ENCODE peak calls at places on chromosome 12, in six cellular contexts. One of them, this sample, is unnamed.
A peak's percentile ranks its signal among the peaks of the same experiment; 100 is the strongest.

GRCh38 chr12:50734409-50735263 is 29.3 kb upstream of the ATF1 start:
- DNase-seq in fibroblast of pulmonary artery: peak; percentile 61
- DNase-seq in fibroblast of mammary gland: peak; percentile 42
- DNase-seq in pancreas: no peak
- DNase-seq in GM12865: peak; percentile 43
- DNase-seq in A549: peak; percentile 52
- DNase-seq in this sample: peak; percentile 22

GRCh38 chr12:76685246-76685678 is 78.7 kb upstream of the ZDHHC17 start:
- DNase-seq in GM12865: no peak
- DNase-seq in pancreas: no peak
- DNase-seq in A549: peak; percentile 18
- DNase-seq in fibroblast of mammary gland: no peak
- DNase-seq in fibroblast of pulmonary artery: peak; percentile 61
- DNase-seq in this sample: peak; percentile 48

GRCh38 chr12:31362115-31362758 is 36.3 kb upstream of the SINHCAF start:
- DNase-seq in fibroblast of mammary gland: no peak
- DNase-seq in A549: no peak
- DNase-seq in pancreas: no peak
- DNase-seq in fibroblast of pulmonary artery: no peak
- DNase-seq in GM12865: peak; percentile 13
- DNase-seq in this sample: no peak

GRCh38 chr12:26651566-26652188 is 181.3 kb downstream of the ITPR2 start:
- DNase-seq in A549: peak; percentile 69
- DNase-seq in fibroblast of pulmonary artery: peak; percentile 84
- DNase-seq in pancreas: peak; percentile 51
- DNase-seq in GM12865: peak; percentile 62
- DNase-seq in fibroblast of mammary gland: peak; percentile 76
- DNase-seq in this sample: peak; percentile 78

GRCh38 chr12:9049520-9050133 is 60.3 kb downstream of the KLRG1 start:
- DNase-seq in A549: peak; percentile 57
- DNase-seq in pancreas: no peak
- DNase-seq in fibroblast of mammary gland: peak; percentile 64
- DNase-seq in fibroblast of pulmonary artery: peak; percentile 71
- DNase-seq in GM12865: peak; percentile 59
- DNase-seq in this sample: peak; percentile 49

GRCh38 chr12:101204598-101205304 is 5.3 kb downstream of the SLC5A8 start:
- DNase-seq in fibroblast of pulmonary artery: no peak
- DNase-seq in fibroblast of mammary gland: no peak
- DNase-seq in GM12865: peak; percentile 2
- DNase-seq in A549: no peak
- DNase-seq in pancreas: no peak
- DNase-seq in this sample: no peak

GRCh38 chr12:89883630-89884364 is 175.2 kb upstream of the ATP2B1 start:
- DNase-seq in A549: no peak
- DNase-seq in fibroblast of pulmonary artery: peak; percentile 70
- DNase-seq in fibroblast of mammary gland: peak; percentile 44
- DNase-seq in GM12865: no peak
- DNase-seq in pancreas: no peak
- DNase-seq in this sample: peak; percentile 41

GRCh38 chr12:45612044-45612794 is 117.3 kb upstream of the ARID2 start:
- DNase-seq in A549: no peak
- DNase-seq in GM12865: no peak
- DNase-seq in fibroblast of pulmonary artery: peak; percentile 63
- DNase-seq in fibroblast of mammary gland: peak; percentile 31
- DNase-seq in pancreas: no peak
- DNase-seq in this sample: peak; percentile 3

GRCh38 chr12:80513211-80513610 is 69.2 kb downstream of the PTPRQ start:
- DNase-seq in A549: no peak
- DNase-seq in fibroblast of mammary gland: no peak
- DNase-seq in GM12865: no peak
- DNase-seq in pancreas: peak; percentile 5
- DNase-seq in fibroblast of pulmonary artery: no peak
- DNase-seq in this sample: no peak

GRCh38 chr12:89350661-89351488 is 1.4 kb downstream of the DUSP6 start:
- DNase-seq in fibroblast of mammary gland: peak; percentile 35
- DNase-seq in pancreas: no peak
- DNase-seq in fibroblast of pulmonary artery: peak; percentile 59
- DNase-seq in GM12865: peak; percentile 53
- DNase-seq in A549: no peak
- DNase-seq in this sample: peak; percentile 19

GRCh38 chr12:1836854-1837411 is 16.6 kb downstream of the LRTM2 start:
- DNase-seq in A549: no peak
- DNase-seq in pancreas: no peak
- DNase-seq in fibroblast of mammary gland: no peak
- DNase-seq in fibroblast of pulmonary artery: no peak
- DNase-seq in GM12865: no peak
- DNase-seq in this sample: no peak

GRCh38 chr12:14954269-14954668 is 7.1 kb downstream of the ARHGDIB start:
- DNase-seq in GM12865: no peak
- DNase-seq in pancreas: no peak
- DNase-seq in fibroblast of mammary gland: no peak
- DNase-seq in A549: no peak
- DNase-seq in fibroblast of pulmonary artery: no peak
- DNase-seq in this sample: no peak

DNA sequence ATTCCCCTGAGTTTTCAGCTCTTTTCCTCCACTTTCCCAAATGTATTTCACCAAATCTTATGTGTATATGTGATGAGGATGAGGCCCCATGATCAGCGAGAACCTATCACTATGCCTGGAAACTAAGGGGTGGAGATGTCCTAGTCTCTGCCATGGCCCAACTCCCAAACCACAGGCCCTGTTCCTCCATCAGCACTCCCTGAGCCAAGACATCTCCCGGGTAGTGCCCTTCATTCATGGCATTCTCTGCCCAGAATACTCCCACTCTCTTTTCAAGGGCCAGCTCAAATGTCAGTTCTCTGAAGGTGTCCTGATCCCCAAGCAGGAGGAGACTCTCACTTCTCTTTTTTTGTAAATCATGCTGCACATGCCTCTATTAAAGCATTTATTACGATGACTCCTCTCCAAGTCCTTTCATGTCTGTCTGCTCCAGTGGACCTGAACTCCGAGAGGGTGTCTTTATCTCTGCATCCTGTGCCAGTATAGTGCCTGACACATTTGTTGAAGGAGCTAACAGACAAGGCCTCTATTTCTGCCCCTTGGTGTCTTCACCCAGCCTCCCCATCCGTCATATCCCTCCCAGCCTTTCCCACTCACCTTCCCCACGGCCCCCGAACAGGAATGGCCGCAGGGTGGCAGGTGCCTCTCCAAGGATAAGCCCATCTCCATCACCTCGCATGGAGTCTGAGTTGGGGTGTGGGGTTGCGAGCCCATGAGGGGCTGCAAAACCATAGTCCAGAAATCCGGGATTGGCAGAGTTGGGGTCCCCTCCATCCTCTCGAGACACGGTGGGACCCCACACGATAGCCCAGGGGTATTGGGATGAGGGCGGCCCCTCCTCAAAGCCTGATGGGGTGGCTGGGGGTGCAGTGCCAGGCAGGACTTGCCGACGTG is 3.7 kb downstream of the PIANP start:
- DNase-seq in A549: no peak
- DNase-seq in fibroblast of pulmonary artery: no peak
- DNase-seq in GM12865: peak; percentile 69
- DNase-seq in pancreas: no peak
- DNase-seq in fibroblast of mammary gland: no peak
- DNase-seq in this sample: no peak
- H3K4me3 ChIP-seq in A549: no peak overlapping the region
- H3K4me3 ChIP-seq in fibroblast of pulmonary artery: no peak overlapping the region
- H3K4me3 ChIP-seq in GM12865: no peak overlapping the region
- H3K4me3 ChIP-seq in pancreas: no peak overlapping the region
- H3K4me3 ChIP-seq in fibroblast of mammary gland: no peak overlapping the region
- H3K4me3 ChIP-seq in this sample: no peak overlapping the region

DNA sequence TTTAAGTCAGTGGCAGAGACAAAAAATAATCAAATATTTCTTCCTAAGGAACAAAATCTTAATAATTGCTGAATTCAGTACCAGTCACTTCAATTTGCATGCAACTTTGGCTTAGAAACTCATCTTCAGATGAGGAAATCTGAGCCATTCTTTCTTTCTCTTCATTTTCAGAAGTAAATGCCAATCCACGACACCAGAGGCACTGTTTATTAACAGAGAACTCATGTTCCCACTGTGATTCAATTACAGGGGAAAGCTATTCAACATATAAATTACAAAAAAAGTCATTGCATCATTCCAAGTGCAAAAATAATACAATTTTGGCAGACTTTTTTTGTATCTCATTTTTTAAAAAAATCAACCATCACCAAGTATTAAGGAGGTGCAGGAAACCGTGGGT is 816.1 kb upstream of the TMEM132C start:
- DNase-seq in fibroblast of pulmonary artery: no peak
- DNase-seq in fibroblast of mammary gland: no peak
- DNase-seq in GM12865: no peak
- DNase-seq in A549: no peak
- DNase-seq in pancreas: no peak
- DNase-seq in this sample: no peak
- TF ChIP-seq CTCF in fibroblast of pulmonary artery: no peak
- TF ChIP-seq CTCF in fibroblast of mammary gland: no peak
- TF ChIP-seq CTCF in GM12865: no peak
- TF ChIP-seq CTCF in A549: no peak
- TF ChIP-seq CTCF in pancreas: no peak
- TF ChIP-seq CTCF in this sample: peak; percentile 5

DNA sequence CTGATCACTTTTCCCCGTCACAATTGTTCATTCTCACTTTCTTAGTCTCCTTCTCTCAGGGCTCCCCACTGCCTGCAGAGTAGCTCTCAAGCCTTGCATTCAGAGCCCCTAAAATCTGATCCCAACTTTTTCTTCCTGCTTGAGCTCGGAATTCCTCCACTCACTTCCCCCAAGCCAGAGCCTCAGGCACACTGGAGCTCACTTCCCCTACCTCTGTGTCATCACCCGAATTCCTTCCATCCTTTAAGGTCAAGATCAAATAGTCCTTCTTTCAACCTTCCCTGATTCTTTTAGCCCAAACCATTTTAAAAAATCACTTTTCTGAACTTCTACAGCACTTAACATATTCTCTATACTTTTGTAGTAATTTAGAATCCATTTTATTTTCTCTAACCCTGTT is 34.1 kb upstream of the ATP23 start:
- DNase-seq in fibroblast of mammary gland: no peak
- DNase-seq in A549: no peak
- DNase-seq in fibroblast of pulmonary artery: no peak
- DNase-seq in GM12865: no peak
- DNase-seq in pancreas: no peak
- DNase-seq in this sample: no peak
- H3K4me3 ChIP-seq in fibroblast of mammary gland: no peak overlapping the region
- H3K4me3 ChIP-seq in A549: no peak overlapping the region
- H3K4me3 ChIP-seq in fibroblast of pulmonary artery: no peak overlapping the region
- H3K4me3 ChIP-seq in GM12865: no peak overlapping the region
- H3K4me3 ChIP-seq in pancreas: no peak overlapping the region
- H3K4me3 ChIP-seq in this sample: no peak overlapping the region

DNA sequence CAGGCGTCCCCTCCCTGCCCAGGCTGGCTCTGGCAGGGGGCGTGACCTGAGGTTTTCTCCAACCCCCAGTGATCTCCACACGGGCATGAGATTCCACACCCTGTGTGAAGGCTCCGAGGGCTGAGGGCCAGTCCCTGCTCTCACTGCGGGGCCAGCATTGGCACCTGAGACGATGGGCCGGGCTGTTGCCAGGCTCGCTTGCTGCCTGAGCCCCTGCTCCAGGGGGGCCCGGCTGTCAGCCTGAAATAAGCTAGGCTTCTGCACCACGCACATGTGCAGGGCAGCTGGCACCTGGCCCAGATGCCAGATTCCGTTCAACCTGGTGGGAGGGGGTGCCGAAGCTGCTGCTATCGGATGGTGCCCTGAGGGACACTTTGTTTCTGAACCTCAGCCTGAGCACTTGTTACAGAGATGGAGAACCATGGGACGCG is 196.5 kb upstream of the PRMT8 start:
- DNase-seq in pancreas: no peak
- DNase-seq in fibroblast of pulmonary artery: no peak
- DNase-seq in fibroblast of mammary gland: no peak
- DNase-seq in A549: no peak
- DNase-seq in GM12865: no peak
- DNase-seq in this sample: no peak
- TF ChIP-seq CTCF in pancreas: no peak
- TF ChIP-seq CTCF in fibroblast of pulmonary artery: no peak
- TF ChIP-seq CTCF in fibroblast of mammary gland: no peak
- TF ChIP-seq CTCF in A549: no peak
- TF ChIP-seq CTCF in GM12865: no peak
- TF ChIP-seq CTCF in this sample: no peak

GRCh38 chr12:91180162-91180561 is 2.5 kb downstream of the DCN start:
- DNase-seq in A549: no peak
- DNase-seq in pancreas: no peak
- DNase-seq in fibroblast of pulmonary artery: no peak
- DNase-seq in GM12865: no peak
- DNase-seq in fibroblast of mammary gland: no peak
- DNase-seq in this sample: no peak
- H3K4me3 ChIP-seq in A549: no peak overlapping the region
- H3K4me3 ChIP-seq in pancreas: no peak overlapping the region
- H3K4me3 ChIP-seq in fibroblast of pulmonary artery: peak overlapping the region; percentile 72
- H3K4me3 ChIP-seq in GM12865: no peak overlapping the region
- H3K4me3 ChIP-seq in fibroblast of mammary gland: peak overlapping the region; percentile 51
- H3K4me3 ChIP-seq in this sample: peak overlapping the region; percentile 72

GRCh38 chr12:131443019-131444000 is 267.6 kb upstream of the SFSWAP start:
- DNase-seq in GM12865: no peak
- DNase-seq in A549: no peak
- DNase-seq in fibroblast of mammary gland: no peak
- DNase-seq in pancreas: no peak
- DNase-seq in fibroblast of pulmonary artery: no peak
- DNase-seq in this sample: no peak
- TF ChIP-seq CTCF in GM12865: no peak
- TF ChIP-seq CTCF in A549: no peak
- TF ChIP-seq CTCF in fibroblast of mammary gland: no peak
- TF ChIP-seq CTCF in pancreas: no peak
- TF ChIP-seq CTCF in fibroblast of pulmonary artery: no peak
- TF ChIP-seq CTCF in this sample: no peak

GRCh38 chr12:114700392-114701103 is 16.6 kb upstream of the TBX3 start:
- DNase-seq in fibroblast of pulmonary artery: no peak
- DNase-seq in fibroblast of mammary gland: no peak
- DNase-seq in pancreas: no peak
- DNase-seq in A549: no peak
- DNase-seq in GM12865: no peak
- DNase-seq in this sample: no peak
- H3K4me3 ChIP-seq in fibroblast of pulmonary artery: no peak overlapping the region
- H3K4me3 ChIP-seq in fibroblast of mammary gland: no peak overlapping the region
- H3K4me3 ChIP-seq in pancreas: no peak overlapping the region
- H3K4me3 ChIP-seq in A549: no peak overlapping the region
- H3K4me3 ChIP-seq in GM12865: no peak overlapping the region
- H3K4me3 ChIP-seq in this sample: no peak overlapping the region

This sample was measured in AG10803.